ENCODE peak calls at places on chromosomes 6 and 20, in eight cellular contexts. N, S, E, C, V, D, H and G are unnamed samples.

GRCh38 chr6:53499094-53499493 is 45.8 kb downstream of the GCLC start:
- DNase-seq in D (no peak), N (no peak), V (no peak), S (no peak), C (no peak), H (no peak), E (no peak), G (no peak)

GRCh38 chr6:107692351-107692750 is 131.8 kb downstream of the SCML4 start:
- DNase-seq in N (no peak), D (no peak), C (no peak), V (peak; percentile 41), S (peak; percentile 32), H (no peak), E (no peak), G (no peak)

GRCh38 chr20:35216541-35216940 is 9.9 kb upstream of the MMP24 start:
- DNase-seq in D (no peak), H (no peak), S (no peak), N (no peak), E (no peak), C (no peak), V (no peak), G (no peak)

GRCh38 chr6:52643158-52643557 is 27.8 kb upstream of the TMEM14A start:
- DNase-seq in V (no peak), E (no peak), H (no peak), D (no peak), C (no peak), S (no peak), N (no peak), G (no peak)

GRCh38 chr6:157533397-157533814 is 152.4 kb downstream of the ZDHHC14 start:
- DNase-seq in D (no peak), E (no peak), N (no peak), C (no peak), H (no peak), V (no peak), S (no peak), G (no peak)

GRCh38 chr6:155187096-155187495 is 76.7 kb upstream of the CLDN20 start:
- DNase-seq in S (no peak), C (no peak), H (peak; percentile 36), D (no peak), E (no peak), N (no peak), V (no peak), G (no peak)

GRCh38 chr20:53425481-53425880 is 168.2 kb downstream of the ZNF217 start:
- DNase-seq in V (no peak), D (no peak), S (no peak), N (no peak), C (no peak), H (no peak), E (no peak), G (no peak)

GRCh38 chr6:145275787-145276186 is 459.5 kb downstream of the EPM2A start:
- DNase-seq in D (no peak), H (no peak), S (no peak), E (no peak), V (no peak), C (no peak), N (no peak), G (no peak)

GRCh38 chr20:49590163-49591017 is 22.5 kb upstream of the PTGIS start:
- DNase-seq in S (no peak), E (no peak), N (no peak), V (no peak), C (no peak), D (no peak), H (peak; percentile 35), G (no peak)